ENCODE peak calls at places on chromosomes 16 and 17, in six cellular contexts. W is GM12865, M is dorsolateral prefrontal cortex, D is cardiac muscle cell, I is pons, H is B cell. Y is an unnamed sample.

GRCh38 chr16:30805370-30806169 is 18.6 kb upstream of the ZNF629 start:
- DNase-seq in H (peak; percentile 67), D (peak; percentile 89), W (peak; percentile 54), M (peak; percentile 92), I (peak; percentile 73), Y (peak; percentile 82)

GRCh38 chr17:5468075-5468473 is 708 bp downstream of the DHX33 start:
- DNase-seq in D (no peak), H (no peak), I (no peak), W (no peak), M (no peak), Y (no peak)

GRCh38 chr16:50879873-50880695 is 138.2 kb downstream of the CYLD start:
- DNase-seq in D (no peak), I (peak; percentile 42), M (no peak), W (no peak), H (no peak), Y (peak; percentile 13)

GRCh38 chr16:25950586-25951201 is 258.9 kb downstream of the HS3ST4 start:
- DNase-seq in I (no peak), D (no peak), M (no peak), H (no peak), W (no peak), Y (no peak)

GRCh38 chr17:44220211-44221071 is 966 bp upstream of the UBTF start:
- DNase-seq in W (peak; percentile 74), I (no peak), H (peak; percentile 69), M (peak; percentile 69), D (peak; percentile 71), Y (peak; percentile 42)

GRCh38 chr17:73394523-73395450 is 83.0 kb upstream of the CDC42EP4 start:
- DNase-seq in I (no peak), W (no peak), M (no peak), H (no peak), D (no peak), Y (no peak)

GRCh38 chr16:799948-800833 is at the start of gene GNG13:
- DNase-seq in W (no peak), I (no peak), M (no peak), H (no peak), D (no peak), Y (no peak)

GRCh38 chr16:88706288-88706964 is at the start of the genes CTU2 and RNF166:
- DNase-seq in M (peak; percentile 95), H (peak; percentile 98), W (peak; percentile 91), I (peak; percentile 70), D (peak; percentile 90), Y (peak; percentile 83)

GRCh38 chr16:87570938-87571867 is 31.1 kb upstream of the JPH3 start:
- DNase-seq in I (peak; percentile 49), M (no peak), H (no peak), D (peak; percentile 75), W (no peak), Y (peak; percentile 63)

GRCh38 chr17:28878158-28878910 is 19.2 kb downstream of the FLOT2 start:
- DNase-seq in M (no peak), H (no peak), W (no peak), I (no peak), D (no peak), Y (peak; percentile 40)

GRCh38 chr17:50903604-50904521 is 37.7 kb upstream of the TOB1 start:
- DNase-seq in H (no peak), I (no peak), M (no peak), W (peak; percentile 54), D (peak; percentile 15), Y (no peak)

GRCh38 chr16:11824362-11824761 is 27.0 kb downstream of the RSL1D1 start:
- DNase-seq in I (no peak), W (no peak), H (no peak), M (no peak), D (peak; percentile 20), Y (peak; percentile 69)

GRCh38 chr17:66930933-66931332 is 33.6 kb upstream of the CACNG4 start:
- DNase-seq in W (no peak), I (no peak), H (no peak), D (peak; percentile 18), M (no peak), Y (peak; percentile 9)

GRCh38 chr17:8997994-8998628 is 23.2 kb upstream of the NTN1 start:
- DNase-seq in D (peak; percentile 68), W (peak; percentile 87), H (peak; percentile 88), M (no peak), I (no peak), Y (peak; percentile 44)

GRCh38 chr17:81422776-81423697 is 27.8 kb downstream of the BAHCC1 start:
- DNase-seq in H (no peak), D (peak; percentile 96), I (no peak), W (no peak), M (no peak), Y (peak; percentile 96)

Y was measured in M059J.